ENCODE peak calls at places on chromosome 14, in five cellular contexts. Q is NCI-H1417, U is lower lobe of right lung, Y is mesendoderm, C is head of caudate nucleus. P is an unnamed sample.

GRCh38 chr14:45426685-45427282 is 173.8 kb upstream of the MIS18BP1 start:
- DNase-seq in Q (peak; percentile 34), U (no peak), Y (peak; percentile 90), C (no peak), P (peak; percentile 62)

GRCh38 chr14:52951730-52952481 is 1.1 kb upstream of the FERMT2 start:
- DNase-seq in Q (peak; percentile 97), U (no peak), Y (peak; percentile 92), C (peak; percentile 24), P (peak; percentile 83)

GRCh38 chr14:103894723-103895059 is 33.6 kb upstream of the TDRD9 start:
- DNase-seq in Q (no peak), U (no peak), Y (no peak), C (no peak), P (no peak)

GRCh38 chr14:23097786-23098185 is 2.5 kb downstream of the C14orf119 start:
- DNase-seq in Q (no peak), U (no peak), Y (no peak), C (no peak), P (no peak)

GRCh38 chr14:104284636-104285482 is 146.5 kb downstream of the KIF26A start:
- DNase-seq in Q (no peak), U (peak; percentile 34), Y (no peak), C (no peak), P (no peak)

GRCh38 chr14:22411398-22411797 is 177.6 kb downstream of the DAD1 start:
- DNase-seq in Q (no peak), U (no peak), Y (no peak), C (no peak), P (no peak)

GRCh38 chr14:75702606-75703261 is 41.7 kb downstream of the TTLL5 start:
- DNase-seq in Q (no peak), U (no peak), Y (peak; percentile 92), C (no peak), P (no peak)

GRCh38 chr14:56659964-56660551 is 80.5 kb downstream of the TMEM260 start:
- DNase-seq in Q (peak; percentile 37), U (no peak), Y (peak; percentile 90), C (no peak), P (peak; percentile 57)

GRCh38 chr14:69987416-69988144 is 108.4 kb downstream of the SMOC1 start:
- DNase-seq in Q (no peak), U (no peak), Y (no peak), C (peak; percentile 30), P (peak; percentile 73)

GRCh38 chr14:76937181-76938091 is 91.1 kb downstream of the IRF2BPL start:
- DNase-seq in Q (peak; percentile 83), U (no peak), Y (peak; percentile 92), C (peak; percentile 39), P (no peak)

GRCh38 chr14:98822917-98823316 is 449.1 kb downstream of the BCL11B start:
- DNase-seq in Q (no peak), U (no peak), Y (peak; percentile 39), C (no peak), P (no peak)

GRCh38 chr14:70801836-70802235 is 7.5 kb downstream of the MAP3K9 start:
- DNase-seq in Q (no peak), U (no peak), Y (peak; percentile 58), C (no peak), P (no peak)

GRCh38 chr14:50333010-50333409 is 20.9 kb downstream of the DMAC2L start:
- DNase-seq in Q (no peak), U (no peak), Y (peak; percentile 74), C (no peak), P (no peak)

GRCh38 chr14:89134640-89135039 is 282.4 kb downstream of the FOXN3 start:
- DNase-seq in Q (no peak), U (no peak), Y (no peak), C (no peak), P (no peak)

GRCh38 chr14:100416921-100417451 is 93.8 kb downstream of the SLC25A47 start:
- DNase-seq in Q (no peak), U (no peak), Y (peak; percentile 41), C (no peak), P (no peak)

GRCh38 chr14:91261115-91261514 is 16.6 kb upstream of the GPR68 start:
- DNase-seq in Q (no peak), U (no peak), Y (no peak), C (no peak), P (no peak)

GRCh38 chr14:93037354-93037753 is 78.4 kb downstream of the ITPK1 start:
- DNase-seq in Q (no peak), U (no peak), Y (no peak), C (no peak), P (no peak)

GRCh38 chr14:100733152-100733850 is 6.6 kb downstream of the DLK1 start:
- DNase-seq in Q (peak; percentile 49), U (no peak), Y (no peak), C (no peak), P (peak; percentile 1)

GRCh38 chr14:55005071-55005470 is 21.8 kb downstream of the WDHD1 start:
- DNase-seq in Q (no peak), U (no peak), Y (no peak), C (no peak), P (no peak)

GRCh38 chr14:80316426-80316825 is 105.1 kb upstream of the DIO2 start:
- DNase-seq in Q (no peak), U (no peak), Y (no peak), C (no peak), P (no peak)

GRCh38 chr14:101966742-101967141 is 2.4 kb downstream of the DYNC1H1 start:
- DNase-seq in Q (no peak), U (no peak), Y (no peak), C (no peak), P (no peak)

GRCh38 chr14:51513281-51513680 is 138.4 kb upstream of the FRMD6 start:
- DNase-seq in Q (no peak), U (no peak), Y (no peak), C (no peak), P (no peak)

GRCh38 chr14:75627406-75627805 is 33.3 kb downstream of the ERG28 start:
- DNase-seq in Q (no peak), U (no peak), Y (no peak), C (no peak), P (no peak)